ENCODE peak calls at places on chromosome 2, in four cellular contexts. S is GM12878, H is cardiac fibroblast, X is activated B cell treated with CpG ODN at 0.5 μM for 24 hours. N is an unnamed sample.

GRCh38 chr2:127577208-127577475 is 41.7 kb downstream of the MYO7B start:
- DNase-seq in S (no peak), H (no peak), X (no peak), N (peak)

GRCh38 chr2:197378494-197378972 is 56.3 kb downstream of the SF3B1 start:
- DNase-seq in S (no peak), H (peak), X (peak), N (peak)

GRCh38 chr2:149989447-149990063 is 402.0 kb upstream of the MMADHC start:
- DNase-seq in S (no peak), H (peak), X (no peak), N (no peak)

GRCh38 chr2:53575606-53576360 is 191.8 kb upstream of the CHAC2 start:
- DNase-seq in S (no peak), H (peak), X (no peak), N (no peak)

GRCh38 chr2:144083211-144083610 is 436.7 kb downstream of the ZEB2 start:
- DNase-seq in S (no peak), H (peak), X (no peak), N (no peak)

GRCh38 chr2:197079832-197080555 is 153.5 kb upstream of the PGAP1 start:
- DNase-seq in S (no peak), H (peak), X (no peak), N (no peak)

GRCh38 chr2:28583899-28584553 is 88.2 kb downstream of the PLB1 start:
- DNase-seq in S (no peak), H (peak), X (no peak), N (no peak)

GRCh38 chr2:70974592-70974991 is 3.8 kb upstream of the ANKRD53 start:
- DNase-seq in S (no peak), H (no peak), X (no peak), N (no peak)

GRCh38 chr2:209566250-209566649 is 142.4 kb downstream of the MAP2 start:
- DNase-seq in S (no peak), H (no peak), X (no peak), N (no peak)

GRCh38 chr2:28624798-28625701 is 126.6 kb upstream of the PPP1CB start:
- DNase-seq in S (peak), H (peak), X (peak), N (peak)

GRCh38 chr2:49265471-49265870 is 111.2 kb upstream of the FSHR start:
- DNase-seq in S (no peak), H (no peak), X (no peak), N (no peak)

GRCh38 chr2:136858656-136859055 is 93.3 kb downstream of the THSD7B start:
- DNase-seq in S (no peak), H (no peak), X (no peak), N (no peak)

GRCh38 chr2:226478121-226478809 is 321.4 kb downstream of the IRS1 start:
- DNase-seq in S (no peak), H (peak), X (no peak), N (no peak)

GRCh38 chr2:141027221-141027620 is 1103.6 kb downstream of the LRP1B start:
- DNase-seq in S (no peak), H (peak), X (no peak), N (no peak)

GRCh38 chr2:97645112-97645699 is 656 bp upstream of the COX5B start:
- DNase-seq in S (no peak), H (no peak), X (no peak), N (no peak)

GRCh38 chr2:239177325-239177724 is 223.5 kb downstream of the HDAC4 start:
- DNase-seq in S (no peak), H (no peak), X (no peak), N (no peak)

GRCh38 chr2:215828528-215829184 is 184.7 kb downstream of the MREG start:
- DNase-seq in S (no peak), H (peak), X (no peak), N (peak)

GRCh38 chr2:240411261-240412160 is 24.0 kb upstream of the GPC1 start:
- DNase-seq in S (no peak), H (no peak), X (peak), N (peak)

GRCh38 chr2:17752892-17753802 is 463 bp downstream of the SMC6 start:
- DNase-seq in S (no peak), H (peak), X (no peak), N (no peak)

GRCh38 chr2:238163494-238164198 is 4.9 kb downstream of the ERFE start:
- DNase-seq in S (no peak), H (no peak), X (no peak), N (no peak)

GRCh38 chr2:110125292-110125691 is 9.7 kb upstream of the MALL start:
- DNase-seq in S (no peak), H (peak), X (no peak), N (no peak)

GRCh38 chr2:96608459-96609455 is 29.4 kb downstream of the KANSL3 start:
- DNase-seq in S (peak), H (peak), X (no peak), N (no peak)

GRCh38 chr2:53782681-53783080 is 4.1 kb downstream of the ASB3 start:
- DNase-seq in S (no peak), H (no peak), X (no peak), N (no peak)

GRCh38 chr2:215404357-215404719 is 31.5 kb downstream of the FN1 start:
- DNase-seq in S (no peak), H (no peak), X (no peak), N (no peak)

GRCh38 chr2:60839126-60839813 is 42.1 kb upstream of the REL start:
- DNase-seq in S (peak), H (no peak), X (no peak), N (no peak)

GRCh38 chr2:223601932-223602676 is at the start of gene SCG2:
- DNase-seq in S (no peak), H (peak), X (no peak), N (peak)

GRCh38 chr2:86027913-86028762 is 77.5 kb downstream of the POLR1A start:
- DNase-seq in S (no peak), H (no peak), X (no peak), N (no peak)

DNA sequence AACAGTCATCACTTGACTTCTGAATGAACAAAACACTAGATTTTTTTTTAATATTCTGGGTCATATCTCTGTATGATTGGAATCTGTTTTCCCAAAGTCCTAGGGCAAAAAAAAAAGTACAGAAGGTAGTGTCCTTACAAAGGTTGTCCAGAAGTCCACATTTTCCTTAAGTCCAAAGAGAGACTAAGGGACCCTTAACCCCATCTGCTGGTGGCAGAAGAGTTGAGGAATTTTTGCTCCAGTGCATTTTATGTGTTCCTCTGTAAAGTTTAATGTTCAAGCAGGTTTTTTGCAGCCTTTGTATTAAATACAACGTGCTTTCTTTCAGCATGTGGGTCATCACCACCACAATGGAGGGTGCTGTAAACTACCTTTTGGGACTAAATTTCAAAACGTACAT is 215.9 kb downstream of the SP3 start:
- DNase-seq in S (no peak), H (peak), X (no peak), N (no peak)
- TF ChIP-seq CTCF in S (no peak), H (peak), X (no peak), N (no peak)

DNA sequence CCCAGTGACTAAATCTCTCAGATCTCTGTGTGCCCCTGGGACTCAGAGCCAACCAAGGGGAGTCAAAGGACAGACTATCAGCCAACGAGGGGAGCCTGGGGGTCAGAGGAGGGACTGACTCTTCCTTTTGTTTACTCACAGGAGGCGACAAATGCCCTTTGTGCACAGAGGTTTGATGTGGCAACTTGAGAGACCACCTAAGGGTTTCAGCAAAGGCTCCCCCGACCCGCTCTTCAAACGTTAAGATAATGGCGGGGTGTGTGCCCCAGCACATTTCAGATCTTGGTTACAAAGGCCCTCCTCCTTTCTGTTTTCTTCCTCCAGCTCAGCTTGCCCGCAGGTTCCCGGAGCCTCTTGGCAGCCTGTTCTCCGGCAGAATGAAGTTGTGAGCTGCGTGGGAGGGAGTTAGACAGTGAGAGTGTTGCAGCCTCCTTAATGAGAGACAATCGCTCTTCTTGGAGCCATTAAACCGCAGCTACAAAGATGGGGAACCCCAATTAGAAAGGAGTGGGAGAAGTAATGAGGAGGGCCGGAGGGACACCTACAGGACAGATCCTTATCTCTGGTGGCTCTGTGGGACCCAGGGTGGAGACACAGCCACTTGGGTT is 76.2 kb downstream of the KIAA2012 start:
- DNase-seq in S (no peak), H (peak), X (no peak), N (no peak)
- TF ChIP-seq CTCF in S (no peak), H (no peak), X (no peak), N (no peak)

GRCh38 chr2:182767578-182767977 is 51.5 kb downstream of the DNAJC10 start:
- DNase-seq in S (no peak), H (peak), X (no peak), N (no peak)
- TF ChIP-seq CTCF in S (peak), H (peak), X (no peak), N (no peak)

GRCh38 chr2:26913599-26914285 is 56.7 kb upstream of the MAPRE3 start:
- DNase-seq in S (no peak), H (peak), X (no peak), N (no peak)

GRCh38 chr2:26914286-26914962 is 56.0 kb upstream of the MAPRE3 start:
- DNase-seq in S (no peak), H (no peak), X (no peak), N (no peak)

GRCh38 chr2:26907416-26907815 is 59.5 kb downstream of the DPYSL5 start:
- DNase-seq in S (no peak), H (no peak), X (no peak), N (no peak)

GRCh38 chr2:26911911-26912861 is 58.3 kb upstream of the MAPRE3 start:
- DNase-seq in S (no peak), H (no peak), X (no peak), N (no peak)

DNA sequence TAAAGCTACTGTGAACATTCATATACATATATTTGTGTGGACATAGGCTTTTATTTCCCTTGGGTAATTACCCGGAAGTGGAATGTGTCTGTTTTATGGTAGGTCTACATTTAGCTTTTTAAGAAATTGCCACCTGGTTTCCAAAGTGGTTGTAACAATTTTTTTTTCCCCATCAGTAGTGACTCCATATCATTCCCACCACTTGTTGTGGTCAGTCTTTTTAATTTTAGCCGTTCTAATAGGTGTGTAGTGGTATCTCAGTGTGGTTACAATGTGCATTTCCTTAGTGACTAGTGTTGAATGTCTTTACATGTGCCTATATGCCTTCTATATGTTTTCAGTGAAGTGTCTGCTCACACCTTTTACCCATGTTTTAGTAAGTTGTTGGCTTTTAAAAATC is 60.3 kb upstream of the MAPRE3 start:
- DNase-seq in S (no peak), H (no peak), X (no peak), N (no peak)
- TF ChIP-seq CTCF in S (no peak), H (no peak), X (no peak), N (no peak)

GRCh38 chr2:157876066-157876770 is at the start of gene ACVR1:
- DNase-seq in S (no peak), H (peak), X (peak), N (peak)
- TF ChIP-seq CTCF in S (peak), H (peak), X (no peak), N (peak)

N was measured in natural killer cell.